ENCODE peak calls at places on chromosome 2, in six cellular contexts. Q is HepG2, I is neural progenitor cell, L is MM.1S, A is GM23248, T is fibroblast of lung. D is an unnamed sample. For H3K9me3, the result is how much of the 10 kb centered on the place peaks cover.

GRCh38 chr2:80459028-80459427 is 154.5 kb upstream of the LRRTM1 start:
- DNase-seq in I (no peak), T (no peak), A (no peak), Q (no peak), L (no peak), D (no peak)

GRCh38 chr2:232781765-232782164 is 5.4 kb upstream of the KCNJ13 start:
- DNase-seq in L (peak), I (no peak), A (peak), Q (peak), T (peak), D (no peak)

GRCh38 chr2:86194751-86195054 is 559 bp downstream of the IMMT start:
- DNase-seq in L (no peak), T (peak), I (no peak), Q (no peak), A (no peak), D (no peak)

GRCh38 chr2:1736997-1737480 is 7.3 kb downstream of the PXDN start:
- DNase-seq in A (peak), Q (no peak), T (peak), I (no peak), L (no peak), D (no peak)

GRCh38 chr2:240565267-240566202 is 2.7 kb upstream of the RNPEPL1 start:
- DNase-seq in Q (peak), A (peak), I (no peak), T (peak), L (peak), D (peak)

GRCh38 chr2:9135804-9136558 is 70.6 kb upstream of the ASAP2 start:
- DNase-seq in T (peak), Q (no peak), I (no peak), A (peak), L (no peak), D (no peak)

GRCh38 chr2:12257476-12257875 is 459.3 kb upstream of the TRIB2 start:
- DNase-seq in Q (no peak), L (no peak), T (no peak), I (no peak), A (no peak), D (no peak)

GRCh38 chr2:116809074-116809473 is 1005.4 kb upstream of the DDX18 start:
- DNase-seq in I (no peak), A (no peak), L (no peak), T (no peak), Q (no peak), D (no peak)

GRCh38 chr2:27306657-27307544 is 1.3 kb downstream of the UCN start:
- DNase-seq in A (peak), T (no peak), I (peak), L (no peak), Q (no peak), D (no peak)

GRCh38 chr2:167331636-167332232 is 443.5 kb downstream of the XIRP2 start:
- DNase-seq in Q (peak), I (peak), L (no peak), T (no peak), A (peak), D (peak)

GRCh38 chr2:151786077-151786476 is 42.1 kb downstream of the ARL5A start:
- DNase-seq in T (no peak), I (no peak), A (no peak), L (no peak), Q (no peak), D (no peak)

GRCh38 chr2:205885492-205886099 is 200.4 kb downstream of the INO80D start:
- DNase-seq in A (peak), Q (peak), L (peak), T (peak), I (peak), D (peak)

GRCh38 chr2:241755777-241756176 is 20.8 kb upstream of the GAL3ST2 start:
- DNase-seq in Q (no peak), L (no peak), A (no peak), I (no peak), T (no peak), D (no peak)

GRCh38 chr2:195559431-195559914 is 97.6 kb upstream of the SLC39A10 start:
- DNase-seq in A (peak), L (peak), T (peak), I (no peak), Q (no peak), D (peak)

GRCh38 chr2:240296611-240297552 is 138.6 kb upstream of the GPC1 start:
- DNase-seq in L (no peak), I (no peak), Q (no peak), T (no peak), A (no peak), D (no peak)

GRCh38 chr2:63875143-63875542 is 33.4 kb downstream of the UGP2 start:
- DNase-seq in L (no peak), I (no peak), Q (no peak), A (peak), T (peak), D (no peak)

GRCh38 chr2:167015806-167016205 is 127.5 kb downstream of the XIRP2 start:
- DNase-seq in A (no peak), L (no peak), Q (no peak), T (no peak), I (no peak), D (no peak)

GRCh38 chr2:134413430-134413829 is 159.6 kb downstream of the MGAT5 start:
- DNase-seq in T (peak), Q (no peak), L (no peak), I (no peak), A (peak), D (no peak)

GRCh38 chr2:240520974-240521350 is 36.8 kb downstream of the ANKMY1 start:
- DNase-seq in Q (no peak), A (no peak), T (no peak), I (no peak), L (no peak), D (no peak)

GRCh38 chr2:157441072-157441454 is 2.8 kb downstream of the CYTIP start:
- DNase-seq in L (peak), Q (no peak), I (no peak), A (no peak), T (no peak), D (peak)

GRCh38 chr2:121232626-121233265 is 52.3 kb downstream of the TFCP2L1 start:
- DNase-seq in I (no peak), A (no peak), Q (no peak), L (no peak), T (no peak), D (no peak)
- H3K4me3 ChIP-seq in I (no peak), A (no peak), Q (no peak), L (no peak), T (no peak), D (no peak)

GRCh38 chr2:185502351-185502750 is 236.3 kb upstream of the FSIP2 start:
- DNase-seq in A (no peak), Q (no peak), T (no peak), I (no peak), L (no peak), D (no peak)

GRCh38 chr2:185510060-185510459 is 228.5 kb upstream of the FSIP2 start:
- DNase-seq in Q (no peak), I (no peak), L (no peak), T (no peak), A (no peak), D (no peak)

GRCh38 chr2:185511925-185512324 is 226.7 kb upstream of the FSIP2 start:
- DNase-seq in Q (no peak), I (no peak), A (no peak), L (no peak), T (no peak), D (no peak)

GRCh38 chr2:185507703-185508102 is 230.9 kb upstream of the FSIP2 start:
- DNase-seq in T (no peak), Q (no peak), L (no peak), I (no peak), A (no peak), D (no peak)
- H3K9me3 ChIP-seq in T (under half), Q (half or more), L (under half), I (under half), A (under half), D (under half)

GRCh38 chr2:145875011-145875410 is 1355.1 kb upstream of the ZEB2 start:
- DNase-seq in T (peak), L (no peak), Q (no peak), A (no peak), I (no peak), D (no peak)

GRCh38 chr2:145874466-145874865 is 1354.5 kb upstream of the ZEB2 start:
- DNase-seq in A (peak), L (no peak), Q (no peak), I (no peak), T (peak), D (no peak)
- H3K4me2 ChIP-seq in A (no peak), L (no peak), Q (no peak), I (no peak), T (no peak), D (no peak)

GRCh38 chr2:107215764-107216398 is 329.9 kb upstream of the ST6GAL2 start:
- DNase-seq in T (no peak), Q (no peak), A (no peak), I (no peak), L (no peak), D (no peak)
- H3K4me3 ChIP-seq in T (no peak), Q (no peak), A (no peak), I (no peak), L (no peak), D (no peak)

GRCh38 chr2:525021-525420 is 152.2 kb downstream of the TMEM18 start:
- DNase-seq in L (no peak), I (no peak), Q (no peak), T (no peak), A (no peak), D (no peak)

GRCh38 chr2:522776-523175 is 154.4 kb downstream of the TMEM18 start:
- DNase-seq in T (no peak), Q (no peak), A (no peak), I (no peak), L (no peak), D (no peak)

GRCh38 chr2:523698-524270 is 153.4 kb downstream of the TMEM18 start:
- DNase-seq in T (no peak), Q (no peak), L (no peak), A (no peak), I (no peak), D (no peak)

GRCh38 chr2:525611-526010 is 151.6 kb downstream of the TMEM18 start:
- DNase-seq in L (no peak), Q (no peak), I (no peak), A (no peak), T (no peak), D (no peak)

GRCh38 chr2:524442-524841 is 152.8 kb downstream of the TMEM18 start:
- DNase-seq in A (peak), L (no peak), T (peak), I (no peak), Q (no peak), D (no peak)
- H3K9me3 ChIP-seq in A (under half), L (under half), T (under half), I (under half), Q (under half), D (under half)

GRCh38 chr2:169667583-169667982 is 26.6 kb downstream of the CFAP210 start:
- DNase-seq in A (no peak), Q (no peak), I (no peak), L (no peak), T (no peak), D (no peak)

GRCh38 chr2:169673106-169673505 is 21.1 kb downstream of the CFAP210 start:
- DNase-seq in Q (no peak), A (no peak), I (no peak), L (no peak), T (no peak), D (no peak)

GRCh38 chr2:169670937-169671336 is 23.3 kb downstream of the CFAP210 start:
- DNase-seq in A (no peak), L (no peak), I (no peak), T (no peak), Q (no peak), D (no peak)

GRCh38 chr2:169672403-169672802 is 21.8 kb downstream of the CFAP210 start:
- DNase-seq in L (no peak), Q (no peak), T (no peak), I (no peak), A (no peak), D (no peak)

GRCh38 chr2:169670215-169670651 is 24.0 kb downstream of the CFAP210 start:
- DNase-seq in A (peak), I (no peak), L (peak), Q (peak), T (peak), D (no peak)
- H3K4me2 ChIP-seq in A (no peak), I (no peak), L (peak), Q (no peak), T (no peak), D (no peak)

DNA sequence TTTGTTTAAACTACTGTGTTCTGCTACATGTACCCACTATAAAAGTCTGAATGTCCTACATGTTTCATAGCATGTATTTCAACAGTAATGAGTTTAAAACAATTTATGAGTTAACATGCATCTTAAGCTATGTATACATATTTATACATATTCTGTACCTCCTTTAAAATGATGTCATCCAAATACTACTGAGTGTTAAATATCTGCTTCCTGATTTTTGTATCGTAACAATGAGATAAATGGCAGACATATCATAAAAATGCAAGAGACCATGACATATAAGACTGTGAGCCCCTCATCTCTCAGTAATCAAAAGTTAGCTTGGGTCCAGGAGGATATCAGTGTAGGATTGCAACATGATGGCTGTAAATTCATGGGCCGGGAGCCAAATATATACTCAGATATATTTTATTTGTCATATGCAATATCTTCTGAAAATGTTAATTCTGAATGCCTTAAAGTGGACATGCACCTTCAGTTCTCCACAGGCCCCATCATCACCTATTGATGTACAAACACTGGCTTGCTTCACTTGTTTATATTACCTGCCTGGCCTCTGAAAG is 3.6 kb downstream of the COL5A2 start:
- DNase-seq in T (no peak), I (no peak), L (no peak), Q (no peak), A (peak), D (no peak)
- H3K4me3 ChIP-seq in T (peak), I (no peak), L (no peak), Q (no peak), A (peak), D (no peak)

GRCh38 chr2:6846540-6846939 is 19.2 kb downstream of the CMPK2 start:
- DNase-seq in L (no peak), T (no peak), I (no peak), A (no peak), Q (no peak), D (no peak)

GRCh38 chr2:6846967-6847695 is 18.6 kb downstream of the CMPK2 start:
- DNase-seq in T (no peak), Q (no peak), L (no peak), A (no peak), I (no peak), D (no peak)

GRCh38 chr2:6845312-6845711 is 20.4 kb downstream of the CMPK2 start:
- DNase-seq in I (peak), T (peak), Q (no peak), L (no peak), A (peak), D (peak)

GRCh38 chr2:6845903-6846302 is 19.8 kb downstream of the CMPK2 start:
- DNase-seq in T (no peak), Q (no peak), L (no peak), A (no peak), I (no peak), D (peak)

GRCh38 chr2:6841537-6842287 is 24.0 kb downstream of the CMPK2 start:
- DNase-seq in T (no peak), L (no peak), I (no peak), A (no peak), Q (no peak), D (no peak)
- H3K9me3 ChIP-seq in T (under half), L (under half), I (under half), A (under half), Q (half or more), D (under half)

D was measured in Karpas-422.